ENCODE peak calls at places on chromosomes 4 and X, in four cellular contexts. O, F, X and E are unnamed samples.

GRCh38 chr4:82201303-82201702 is 172.5 kb downstream of the HNRNPD start:
- DNase-seq in F (no peak), O (no peak), X (no peak), E (no peak)

GRCh38 chrX:154735695-154736393 is 15.0 kb downstream of the GAB3 start:
- DNase-seq in O (peak; percentile 75), X (peak; percentile 29), F (peak; percentile 48), E (no peak)

GRCh38 chr4:128574706-128575105 is 234.8 kb upstream of the JADE1 start:
- DNase-seq in F (peak; percentile 91), X (peak; percentile 52), O (peak; percentile 49), E (no peak)

GRCh38 chr4:125104616-125105015 is 210.1 kb upstream of the FAT4 start:
- DNase-seq in X (no peak), O (no peak), F (no peak), E (no peak)

GRCh38 chr4:174260099-174260498 is 23.4 kb downstream of the FBXO8 start:
- DNase-seq in F (no peak), O (no peak), X (no peak), E (no peak)

GRCh38 chr4:48669086-48669485 is 111.0 kb downstream of the FRYL start:
- DNase-seq in F (no peak), O (no peak), X (no peak), E (no peak)

GRCh38 chr4:34271479-34272355 is 1972.6 kb downstream of the ARAP2 start:
- DNase-seq in O (no peak), X (no peak), F (no peak), E (no peak)

GRCh38 chrX:368811-369562 is 17.7 kb downstream of the PPP2R3B start:
- DNase-seq in O (peak; percentile 56), F (no peak), X (no peak), E (no peak)

GRCh38 chr4:103197765-103198110 is 405 bp downstream of the CENPE start:
- DNase-seq in O (no peak), X (no peak), F (no peak), E (no peak)

GRCh38 chr4:8739820-8740665 is 131.6 kb downstream of the HMX1 start:
- DNase-seq in F (no peak), X (no peak), O (no peak), E (peak; percentile 8)

GRCh38 chr4:26953361-26953760 is 92.7 kb downstream of the STIM2 start:
- DNase-seq in F (no peak), O (no peak), X (no peak), E (no peak)

DNA sequence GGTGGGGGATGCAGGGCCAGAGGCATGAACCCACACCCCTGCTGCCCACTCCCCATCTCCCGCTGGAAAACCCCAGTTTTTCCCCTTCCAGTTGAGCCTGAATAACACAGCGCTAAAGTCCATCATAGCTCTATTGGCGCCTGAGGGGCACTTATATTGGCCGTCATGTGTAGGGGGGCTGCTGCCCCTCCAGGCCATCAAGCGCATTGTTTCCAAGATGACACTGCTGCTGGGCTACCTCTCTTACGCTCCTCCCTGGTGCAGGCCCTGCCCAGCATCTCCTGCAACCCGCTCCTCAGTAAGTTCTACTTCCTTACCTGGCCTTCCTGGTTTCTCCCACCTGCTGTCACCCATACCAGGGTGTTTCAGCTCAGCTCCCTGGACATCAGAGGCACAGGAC is 205.0 kb upstream of the RPL34 start:
- DNase-seq in F (no peak), X (no peak), O (no peak), E (no peak)
- H3K4me1 ChIP-seq in F (no peaks in the 10 kb centered on the region), X (no peaks in the 10 kb centered on the region), O (no peaks in the 10 kb centered on the region), E (no peaks in the 10 kb centered on the region)

DNA sequence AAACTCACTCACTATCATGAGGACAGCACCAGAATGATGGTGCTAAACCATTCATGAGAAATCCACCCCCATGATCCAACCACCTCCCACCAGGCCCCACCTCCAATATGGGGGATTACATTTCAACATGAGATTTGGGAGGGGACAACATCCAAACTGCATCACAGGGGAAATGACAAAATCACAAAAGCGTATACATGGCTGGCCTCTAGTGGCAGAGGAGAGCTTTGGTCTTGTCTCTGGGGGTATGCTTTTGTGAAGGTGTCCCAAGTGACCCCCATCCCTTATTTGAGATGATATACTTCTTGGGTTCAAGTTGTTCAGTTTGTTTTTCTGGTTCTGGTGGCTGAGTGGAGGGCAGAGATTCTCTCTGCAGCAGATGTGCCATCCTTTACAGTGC is 8.5 kb upstream of the SETD7 start:
- DNase-seq in X (no peak), F (no peak), O (no peak), E (no peak)
- TF ChIP-seq CTCF in X (no peak), F (no peak), O (peak; percentile 20), E (no peak)

GRCh38 chr4:2799971-2800690 is 7.2 kb downstream of the SH3BP2 start:
- DNase-seq in X (peak; percentile 24), O (peak; percentile 50), F (no peak), E (peak; percentile 62)
- H3K4me1 ChIP-seq in X (no peaks in the 10 kb centered on the region), O (peaks cover 98% of the 10 kb centered on the region), F (peaks cover 25% of the 10 kb centered on the region), E (peaks cover 97% of the 10 kb centered on the region)

GRCh38 chrX:57451426-57452020 is 140.3 kb upstream of the ZXDB start:
- DNase-seq in O (no peak), X (no peak), F (no peak), E (no peak)

DNA sequence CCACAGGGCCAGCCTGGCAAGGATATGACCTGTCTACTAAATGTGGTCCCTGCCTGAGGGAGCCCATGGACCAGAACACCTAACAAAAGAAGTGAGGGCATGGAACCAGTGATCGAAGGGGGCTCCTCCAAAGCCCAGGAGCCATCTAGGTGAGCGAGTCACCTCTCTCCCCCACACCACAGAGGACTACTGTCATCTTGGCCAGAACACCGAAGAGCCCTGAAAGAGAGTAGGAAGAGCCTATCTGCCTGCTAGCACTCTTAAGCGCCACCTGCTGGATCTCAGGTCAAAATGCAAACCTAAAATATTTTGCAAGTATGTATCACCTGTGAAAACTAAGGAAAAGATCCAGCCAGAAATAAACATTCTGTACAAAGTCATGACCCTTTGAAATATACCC is 137.9 kb upstream of the ZXDB start:
- DNase-seq in O (no peak), F (peak; percentile 30), X (no peak), E (no peak)
- TF ChIP-seq CTCF in O (peak; percentile 58), F (peak; percentile 35), X (no peak), E (peak; percentile 23)

GRCh38 chr4:1778642-1779392 is 14.3 kb upstream of the FGFR3 start:
- DNase-seq in F (no peak), O (no peak), X (no peak), E (no peak)

GRCh38 chr4:1777822-1778641 is 15.1 kb upstream of the FGFR3 start:
- DNase-seq in F (no peak), O (no peak), X (no peak), E (no peak)

GRCh38 chr4:1779588-1780382 is 13.3 kb upstream of the FGFR3 start:
- DNase-seq in X (no peak), F (no peak), O (no peak), E (no peak)

GRCh38 chr4:1783011-1783410 is 10.1 kb upstream of the FGFR3 start:
- DNase-seq in F (no peak), O (no peak), X (no peak), E (no peak)

GRCh38 chr4:1780435-1780834 is 12.7 kb upstream of the FGFR3 start:
- DNase-seq in F (no peak), O (no peak), X (no peak), E (no peak)
- H3K4me1 ChIP-seq in F (peaks cover 11% of the 10 kb centered on the region), O (peaks cover 15% of the 10 kb centered on the region), X (no peaks in the 10 kb centered on the region), E (no peaks in the 10 kb centered on the region)

DNA sequence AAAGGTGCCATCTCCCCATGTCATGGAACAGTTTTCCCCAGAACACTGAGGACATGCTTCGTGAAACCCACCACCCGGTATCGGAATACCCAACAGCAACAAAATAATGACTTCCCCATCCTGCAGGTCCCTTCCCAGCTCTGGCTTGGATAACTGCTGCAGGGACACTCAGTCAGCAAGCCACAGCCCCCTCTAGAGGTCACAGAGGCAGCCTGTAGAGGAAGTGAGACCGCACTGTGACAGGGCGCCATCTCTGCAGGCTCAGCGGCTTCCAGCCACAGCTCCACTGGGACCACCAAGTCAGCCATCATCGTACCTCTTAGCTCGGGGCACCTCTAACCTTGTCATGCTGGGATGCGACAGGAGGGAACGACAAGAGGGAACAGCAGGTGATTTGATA is 315.9 kb downstream of the LDB2 start:
- DNase-seq in F (no peak), X (no peak), O (no peak), E (no peak)
- TF ChIP-seq CTCF in F (no peak), X (no peak), O (no peak), E (no peak)

DNA sequence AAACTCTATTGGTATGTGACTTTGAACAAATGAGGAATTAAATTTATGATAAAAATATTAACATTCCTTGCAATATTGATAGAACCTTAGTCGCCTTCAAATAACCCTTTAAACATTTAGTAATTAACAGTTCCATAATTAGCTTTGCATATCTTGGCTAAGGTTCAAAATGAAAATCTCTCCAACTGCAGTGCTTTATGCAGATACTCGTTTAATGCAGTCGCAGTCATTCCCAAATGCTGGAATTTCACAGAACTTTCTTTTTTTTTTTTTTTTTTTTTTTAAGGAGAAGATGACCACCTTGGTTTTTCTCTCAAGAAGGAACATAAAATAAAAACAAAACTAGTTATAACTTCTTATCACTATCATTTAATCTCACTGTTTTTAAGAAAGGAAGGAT is 5.2 kb downstream of the RAPGEF2 start:
- DNase-seq in X (no peak), O (no peak), F (no peak), E (no peak)
- H3K4me1 ChIP-seq in X (no peaks in the 10 kb centered on the region), O (peaks cover 86% of the 10 kb centered on the region), F (peaks cover 9% of the 10 kb centered on the region), E (peaks cover 40% of the 10 kb centered on the region)

GRCh38 chr4:17597517-17597916 is 16.9 kb upstream of the MED28 start:
- DNase-seq in F (no peak), X (no peak), O (no peak), E (no peak)
- TF ChIP-seq CTCF in F (no peak), X (no peak), O (no peak), E (no peak)